ENCODE peak calls at places on chromosomes 7 and 10, in six cellular contexts. C is coronary artery, B is SJSA1, Z is heart left ventricle, D is H7, E is esophagus muscularis mucosa. J is an unnamed sample.
A peak's percentile ranks its signal among the peaks of the same experiment; 100 is the strongest.

GRCh38 chr7:77674878-77675277 is 21.4 kb upstream of the RSBN1L start:
- DNase-seq in C (no peak), B (no peak), Z (no peak), D (no peak), E (no peak), J (no peak)

GRCh38 chr7:44824894-44825526 is 22.9 kb downstream of the H2AZ2 start:
- DNase-seq in C (no peak), B (no peak), Z (no peak), D (no peak), E (no peak), J (no peak)

GRCh38 chr10:83801983-83802382 is 337.3 kb upstream of the GHITM start:
- DNase-seq in C (no peak), B (no peak), Z (no peak), D (peak; percentile 11), E (no peak), J (no peak)

GRCh38 chr10:22503315-22504090 is 158.2 kb downstream of the SPAG6 start:
- DNase-seq in C (no peak), B (no peak), Z (no peak), D (no peak), E (peak; percentile 45), J (no peak)

GRCh38 chr7:146115665-146116451 is 743 bp upstream of the CNTNAP2 start:
- DNase-seq in C (no peak), B (no peak), Z (peak; percentile 33), D (peak; percentile 88), E (no peak), J (peak; percentile 93)

GRCh38 chr10:28293238-28294168 is 9.4 kb downstream of the MPP7 start:
- DNase-seq in C (no peak), B (no peak), Z (no peak), D (peak; percentile 51), E (no peak), J (no peak)

GRCh38 chr7:66845382-66846095 is 75.5 kb upstream of the TMEM248 start:
- DNase-seq in C (no peak), B (no peak), Z (no peak), D (no peak), E (no peak), J (no peak)

GRCh38 chr7:93231264-93231663 is 902 bp upstream of the VPS50 start:
- DNase-seq in C (no peak), B (no peak), Z (no peak), D (no peak), E (no peak), J (no peak)

GRCh38 chr7:144057954-144058353 is 9.2 kb downstream of the OR2A5 start:
- DNase-seq in C (no peak), B (no peak), Z (no peak), D (no peak), E (no peak), J (no peak)

GRCh38 chr7:72416846-72417245 is 4.7 kb upstream of the CALN1 start:
- DNase-seq in C (no peak), B (no peak), Z (no peak), D (no peak), E (no peak), J (no peak)

GRCh38 chr10:126598009-126598408 is 72.5 kb downstream of the C10orf90 start:
- DNase-seq in C (no peak), B (peak; percentile 58), Z (no peak), D (peak; percentile 65), E (peak; percentile 31), J (peak; percentile 30)

GRCh38 chr10:26486304-26486703 is 48.2 kb downstream of the APBB1IP start:
- DNase-seq in C (no peak), B (peak; percentile 47), Z (peak; percentile 40), D (no peak), E (peak; percentile 66), J (peak; percentile 16)

GRCh38 chr10:8998751-8999150 is 944.3 kb downstream of the GATA3 start:
- DNase-seq in C (no peak), B (no peak), Z (no peak), D (no peak), E (no peak), J (no peak)

GRCh38 chr10:61961278-61961677 is 59.8 kb downstream of the ARID5B start:
- DNase-seq in C (no peak), B (no peak), Z (no peak), D (no peak), E (no peak), J (no peak)

GRCh38 chr7:96596120-96596826 is 113.4 kb downstream of the SEM1 start:
- DNase-seq in C (no peak), B (no peak), Z (no peak), D (no peak), E (no peak), J (no peak)

GRCh38 chr10:60389413-60390009 is at the start of gene ANK3:
- DNase-seq in C (no peak), B (no peak), Z (no peak), D (no peak), E (no peak), J (no peak)

GRCh38 chr7:6026011-6026819 is 5.0 kb upstream of the ANKRD61 start:
- DNase-seq in C (no peak), B (peak; percentile 63), Z (peak; percentile 83), D (peak; percentile 88), E (no peak), J (peak; percentile 59)

GRCh38 chr7:28904539-28905143 is 53.5 kb downstream of the TRIL start:
- DNase-seq in C (no peak), B (no peak), Z (no peak), D (no peak), E (no peak), J (no peak)

GRCh38 chr7:47573758-47574472 is 8.0 kb downstream of the TNS3 start:
- DNase-seq in C (no peak), B (peak; percentile 56), Z (no peak), D (no peak), E (no peak), J (no peak)

GRCh38 chr7:135078051-135078450 is 69.8 kb upstream of the TMEM140 start:
- DNase-seq in C (no peak), B (no peak), Z (no peak), D (no peak), E (no peak), J (no peak)

GRCh38 chr10:4733150-4733842 is 92.7 kb upstream of the AKR1E2 start:
- DNase-seq in C (no peak), B (no peak), Z (no peak), D (no peak), E (no peak), J (no peak)

GRCh38 chr7:91567111-91568012 is 303.1 kb downstream of the FZD1 start:
- DNase-seq in C (no peak), B (no peak), Z (no peak), D (no peak), E (no peak), J (no peak)

GRCh38 chr7:5500056-5500776 is 76.6 kb upstream of the TNRC18 start:
- DNase-seq in C (no peak), B (no peak), Z (no peak), D (peak; percentile 50), E (no peak), J (no peak)

GRCh38 chr7:44573464-44574285 is at the start of gene DDX56:
- DNase-seq in C (peak; percentile 94), B (peak; percentile 95), Z (peak; percentile 97), D (peak; percentile 97), E (peak; percentile 98), J (peak; percentile 97)

GRCh38 chr7:103690576-103690975 is 244.6 kb upstream of the SLC26A5 start:
- DNase-seq in C (no peak), B (no peak), Z (no peak), D (no peak), E (no peak), J (no peak)

GRCh38 chr7:155885162-155886160 is 73.2 kb upstream of the SHH start:
- DNase-seq in C (no peak), B (peak; percentile 74), Z (peak; percentile 45), D (peak; percentile 52), E (no peak), J (no peak)

GRCh38 chr7:23093546-23093945 is 12.0 kb upstream of the KLHL7 start:
- DNase-seq in C (no peak), B (no peak), Z (no peak), D (no peak), E (no peak), J (no peak)

GRCh38 chr7:6446977-6447588 is 671 bp downstream of the DAGLB start:
- DNase-seq in C (no peak), B (peak; percentile 90), Z (peak; percentile 69), D (peak; percentile 72), E (peak; percentile 94), J (peak; percentile 95)

GRCh38 chr10:47137311-47137851 is 162.6 kb upstream of the GDF10 start:
- DNase-seq in C (no peak), B (peak; percentile 66), Z (no peak), D (no peak), E (peak; percentile 82), J (no peak)

DNA sequence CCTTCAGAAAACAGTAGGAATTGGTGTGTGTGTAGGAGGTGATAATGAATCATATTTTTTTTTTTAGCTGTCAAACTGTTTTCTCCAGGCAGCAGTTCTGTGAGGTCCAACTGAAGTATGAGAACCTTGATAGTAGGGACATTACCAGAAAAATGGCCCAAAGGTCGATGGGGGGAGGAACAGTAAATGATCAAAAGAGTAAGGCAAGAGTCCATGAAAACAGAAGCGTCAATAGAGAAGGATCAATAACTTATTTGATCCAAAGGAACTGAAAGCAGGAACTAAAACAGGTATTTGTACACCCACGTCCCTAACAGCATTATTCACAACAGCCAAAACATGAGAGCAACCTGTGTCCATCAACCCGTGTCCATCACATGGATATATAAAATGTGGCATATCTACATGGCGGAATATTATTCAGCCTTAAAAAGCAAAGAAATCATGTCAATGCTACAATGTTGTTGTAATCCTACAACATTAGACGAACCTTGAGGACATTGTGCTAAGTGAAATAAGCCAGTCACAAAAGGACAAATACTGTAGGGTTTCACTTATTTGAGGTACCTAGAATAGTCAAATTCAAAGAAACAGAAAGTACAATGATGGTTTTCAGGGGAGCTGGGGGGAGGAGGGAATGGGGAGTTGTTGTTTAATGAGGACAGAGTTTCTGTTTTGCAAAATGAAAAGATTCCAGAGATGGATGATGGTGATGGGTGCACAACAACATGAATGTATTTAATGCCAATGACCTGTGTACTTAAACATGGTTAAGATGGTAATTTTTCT is 214.0 kb upstream of the KLF14 start:
- DNase-seq in C (no peak), B (no peak), Z (no peak), D (no peak), E (no peak), J (no peak)
- H3K4me3 ChIP-seq in C (no peak overlapping the region), B (no peak overlapping the region), Z (no peak overlapping the region), D (no peak overlapping the region), E (no peak overlapping the region), J (no peak overlapping the region)

GRCh38 chr7:157683251-157684156 is 346.7 kb downstream of the DNAJB6 start:
- DNase-seq in C (peak; percentile 36), B (peak; percentile 24), Z (no peak), D (peak; percentile 63), E (no peak), J (no peak)
- H3K4me3 ChIP-seq in C (peak overlapping the region; percentile 59), B (no peak overlapping the region), Z (peak overlapping the region; percentile 46), D (peak overlapping the region; percentile 27), E (no peak overlapping the region), J (peak overlapping the region; percentile 21)

GRCh38 chr7:141290951-141291350 is 217.1 kb downstream of the TMEM178B start:
- DNase-seq in C (no peak), B (no peak), Z (no peak), D (no peak), E (no peak), J (no peak)
- H3K4me3 ChIP-seq in C (no peak overlapping the region), B (no peak overlapping the region), Z (no peak overlapping the region), D (no peak overlapping the region), E (no peak overlapping the region), J (no peak overlapping the region)

DNA sequence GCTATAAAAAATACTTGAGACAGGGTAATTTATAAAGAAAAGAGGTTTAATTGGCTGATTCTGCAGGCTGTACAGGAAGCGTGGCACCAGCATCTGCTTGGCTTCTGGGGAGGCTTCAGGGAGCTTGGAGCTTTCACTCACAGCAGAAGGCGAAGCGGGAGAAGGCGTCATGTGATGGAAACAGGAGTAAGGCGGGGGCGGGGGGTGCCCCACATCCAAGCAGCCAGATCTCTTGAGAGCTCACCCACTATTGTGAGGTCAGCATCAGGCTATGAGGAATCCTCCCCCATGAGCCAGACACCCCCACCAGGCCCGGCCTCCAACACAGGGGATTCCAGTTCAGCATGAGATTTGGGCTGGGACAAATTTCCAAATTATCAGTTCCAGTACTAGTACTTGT is 46.2 kb downstream of the WDR37 start:
- DNase-seq in C (no peak), B (no peak), Z (no peak), D (no peak), E (no peak), J (no peak)
- H3K4me3 ChIP-seq in C (no peak overlapping the region), B (no peak overlapping the region), Z (no peak overlapping the region), D (no peak overlapping the region), E (no peak overlapping the region), J (no peak overlapping the region)

J was measured in NT2/D1.